ENCODE peak calls at places on chromosomes 2 and 18, in seven cellular contexts. One of them, this sample, is unnamed.

GRCh38 chr18:68803371-68803770 is 5.5 kb downstream of the CCDC102B start:
- DNase-seq in CD8-positive, alpha-beta memory T cell: no peak
- DNase-seq in activated T-cell treated with anti-CD3 and anti-CD28 coated beads, Interleukin-2, amount 50 U/mL, for 72 hours: no peak
- DNase-seq in GM12892: no peak
- DNase-seq in pancreas: no peak
- DNase-seq in NCI-H1694 treated with DMSO at 0.1 percent for 48 hours: no peak
- DNase-seq in NCI-H1092 treated with DMSO at 0.1 percent for 48 hours: no peak
- DNase-seq in this sample: no peak

GRCh38 chr18:12422936-12423335 is 15.2 kb downstream of the PRELID3A start:
- DNase-seq in CD8-positive, alpha-beta memory T cell: no peak
- DNase-seq in activated T-cell treated with anti-CD3 and anti-CD28 coated beads, Interleukin-2, amount 50 U/mL, for 72 hours: peak; percentile 18
- DNase-seq in GM12892: no peak
- DNase-seq in pancreas: no peak
- DNase-seq in NCI-H1694 treated with DMSO at 0.1 percent for 48 hours: peak; percentile 78
- DNase-seq in NCI-H1092 treated with DMSO at 0.1 percent for 48 hours: no peak
- DNase-seq in this sample: no peak

GRCh38 chr2:240344904-240345303 is 90.6 kb upstream of the GPC1 start:
- DNase-seq in CD8-positive, alpha-beta memory T cell: no peak
- DNase-seq in activated T-cell treated with anti-CD3 and anti-CD28 coated beads, Interleukin-2, amount 50 U/mL, for 72 hours: no peak
- DNase-seq in GM12892: no peak
- DNase-seq in pancreas: no peak
- DNase-seq in NCI-H1694 treated with DMSO at 0.1 percent for 48 hours: no peak
- DNase-seq in NCI-H1092 treated with DMSO at 0.1 percent for 48 hours: no peak
- DNase-seq in this sample: no peak

GRCh38 chr2:231929961-231930600 is 3.9 kb upstream of the NPPC start:
- DNase-seq in CD8-positive, alpha-beta memory T cell: no peak
- DNase-seq in activated T-cell treated with anti-CD3 and anti-CD28 coated beads, Interleukin-2, amount 50 U/mL, for 72 hours: peak; percentile 41
- DNase-seq in GM12892: peak; percentile 63
- DNase-seq in pancreas: no peak
- DNase-seq in NCI-H1694 treated with DMSO at 0.1 percent for 48 hours: peak; percentile 50
- DNase-seq in NCI-H1092 treated with DMSO at 0.1 percent for 48 hours: no peak
- DNase-seq in this sample: no peak

GRCh38 chr2:17083902-17084301 is 418.3 kb upstream of the CYRIA start:
- DNase-seq in CD8-positive, alpha-beta memory T cell: no peak
- DNase-seq in activated T-cell treated with anti-CD3 and anti-CD28 coated beads, Interleukin-2, amount 50 U/mL, for 72 hours: no peak
- DNase-seq in GM12892: no peak
- DNase-seq in pancreas: no peak
- DNase-seq in NCI-H1694 treated with DMSO at 0.1 percent for 48 hours: no peak
- DNase-seq in NCI-H1092 treated with DMSO at 0.1 percent for 48 hours: peak; percentile 27
- DNase-seq in this sample: no peak

GRCh38 chr18:2906522-2907458 is 60.0 kb downstream of the EMILIN2 start:
- DNase-seq in CD8-positive, alpha-beta memory T cell: peak; percentile 43
- DNase-seq in activated T-cell treated with anti-CD3 and anti-CD28 coated beads, Interleukin-2, amount 50 U/mL, for 72 hours: peak; percentile 62
- DNase-seq in GM12892: peak; percentile 71
- DNase-seq in pancreas: peak; percentile 26
- DNase-seq in NCI-H1694 treated with DMSO at 0.1 percent for 48 hours: no peak
- DNase-seq in NCI-H1092 treated with DMSO at 0.1 percent for 48 hours: no peak
- DNase-seq in this sample: peak; percentile 53

GRCh38 chr2:218964041-218964771 is 4.7 kb downstream of the CDK5R2 start:
- DNase-seq in CD8-positive, alpha-beta memory T cell: no peak
- DNase-seq in activated T-cell treated with anti-CD3 and anti-CD28 coated beads, Interleukin-2, amount 50 U/mL, for 72 hours: no peak
- DNase-seq in GM12892: no peak
- DNase-seq in pancreas: no peak
- DNase-seq in NCI-H1694 treated with DMSO at 0.1 percent for 48 hours: no peak
- DNase-seq in NCI-H1092 treated with DMSO at 0.1 percent for 48 hours: peak; percentile 36
- DNase-seq in this sample: no peak

GRCh38 chr2:17752892-17753802 is 463 bp downstream of the SMC6 start:
- DNase-seq in CD8-positive, alpha-beta memory T cell: peak; percentile 28
- DNase-seq in activated T-cell treated with anti-CD3 and anti-CD28 coated beads, Interleukin-2, amount 50 U/mL, for 72 hours: peak; percentile 52
- DNase-seq in GM12892: peak; percentile 21
- DNase-seq in pancreas: peak; percentile 52
- DNase-seq in NCI-H1694 treated with DMSO at 0.1 percent for 48 hours: peak; percentile 61
- DNase-seq in NCI-H1092 treated with DMSO at 0.1 percent for 48 hours: peak; percentile 61
- DNase-seq in this sample: peak; percentile 15

GRCh38 chr2:114919985-114920384 is 477.5 kb downstream of the DPP10 start:
- DNase-seq in CD8-positive, alpha-beta memory T cell: no peak
- DNase-seq in activated T-cell treated with anti-CD3 and anti-CD28 coated beads, Interleukin-2, amount 50 U/mL, for 72 hours: no peak
- DNase-seq in GM12892: no peak
- DNase-seq in pancreas: no peak
- DNase-seq in NCI-H1694 treated with DMSO at 0.1 percent for 48 hours: no peak
- DNase-seq in NCI-H1092 treated with DMSO at 0.1 percent for 48 hours: no peak
- DNase-seq in this sample: no peak

GRCh38 chr2:239103125-239104098 is 255.5 kb downstream of the TWIST2 start:
- DNase-seq in CD8-positive, alpha-beta memory T cell: no peak
- DNase-seq in activated T-cell treated with anti-CD3 and anti-CD28 coated beads, Interleukin-2, amount 50 U/mL, for 72 hours: no peak
- DNase-seq in GM12892: no peak
- DNase-seq in pancreas: no peak
- DNase-seq in NCI-H1694 treated with DMSO at 0.1 percent for 48 hours: no peak
- DNase-seq in NCI-H1092 treated with DMSO at 0.1 percent for 48 hours: no peak
- DNase-seq in this sample: no peak

GRCh38 chr18:43563780-43564179 is 286.5 kb upstream of the SYT4 start:
- DNase-seq in CD8-positive, alpha-beta memory T cell: no peak
- DNase-seq in activated T-cell treated with anti-CD3 and anti-CD28 coated beads, Interleukin-2, amount 50 U/mL, for 72 hours: no peak
- DNase-seq in GM12892: no peak
- DNase-seq in pancreas: peak; percentile 38
- DNase-seq in NCI-H1694 treated with DMSO at 0.1 percent for 48 hours: peak; percentile 45
- DNase-seq in NCI-H1092 treated with DMSO at 0.1 percent for 48 hours: peak; percentile 69
- DNase-seq in this sample: no peak

GRCh38 chr2:70496819-70497218 is 56.8 kb downstream of the TGFA start:
- DNase-seq in CD8-positive, alpha-beta memory T cell: no peak
- DNase-seq in activated T-cell treated with anti-CD3 and anti-CD28 coated beads, Interleukin-2, amount 50 U/mL, for 72 hours: no peak
- DNase-seq in GM12892: no peak
- DNase-seq in pancreas: no peak
- DNase-seq in NCI-H1694 treated with DMSO at 0.1 percent for 48 hours: no peak
- DNase-seq in NCI-H1092 treated with DMSO at 0.1 percent for 48 hours: no peak
- DNase-seq in this sample: no peak

GRCh38 chr2:207241198-207241597 is 75.5 kb upstream of the KLF7 start:
- DNase-seq in CD8-positive, alpha-beta memory T cell: no peak
- DNase-seq in activated T-cell treated with anti-CD3 and anti-CD28 coated beads, Interleukin-2, amount 50 U/mL, for 72 hours: peak; percentile 85
- DNase-seq in GM12892: no peak
- DNase-seq in pancreas: no peak
- DNase-seq in NCI-H1694 treated with DMSO at 0.1 percent for 48 hours: no peak
- DNase-seq in NCI-H1092 treated with DMSO at 0.1 percent for 48 hours: no peak
- DNase-seq in this sample: no peak

GRCh38 chr2:113105047-113105446 is 22.4 kb upstream of the IL1RN start:
- DNase-seq in CD8-positive, alpha-beta memory T cell: no peak
- DNase-seq in activated T-cell treated with anti-CD3 and anti-CD28 coated beads, Interleukin-2, amount 50 U/mL, for 72 hours: peak; percentile 64
- DNase-seq in GM12892: no peak
- DNase-seq in pancreas: no peak
- DNase-seq in NCI-H1694 treated with DMSO at 0.1 percent for 48 hours: no peak
- DNase-seq in NCI-H1092 treated with DMSO at 0.1 percent for 48 hours: no peak
- DNase-seq in this sample: no peak

GRCh38 chr2:232478571-232479340 is 8.9 kb downstream of the ECEL1 start:
- DNase-seq in CD8-positive, alpha-beta memory T cell: no peak
- DNase-seq in activated T-cell treated with anti-CD3 and anti-CD28 coated beads, Interleukin-2, amount 50 U/mL, for 72 hours: no peak
- DNase-seq in GM12892: peak; percentile 10
- DNase-seq in pancreas: no peak
- DNase-seq in NCI-H1694 treated with DMSO at 0.1 percent for 48 hours: no peak
- DNase-seq in NCI-H1092 treated with DMSO at 0.1 percent for 48 hours: no peak
- DNase-seq in this sample: no peak

GRCh38 chr2:13066673-13067072 is 349.9 kb downstream of the TRIB2 start:
- DNase-seq in CD8-positive, alpha-beta memory T cell: no peak
- DNase-seq in activated T-cell treated with anti-CD3 and anti-CD28 coated beads, Interleukin-2, amount 50 U/mL, for 72 hours: no peak
- DNase-seq in GM12892: no peak
- DNase-seq in pancreas: no peak
- DNase-seq in NCI-H1694 treated with DMSO at 0.1 percent for 48 hours: no peak
- DNase-seq in NCI-H1092 treated with DMSO at 0.1 percent for 48 hours: no peak
- DNase-seq in this sample: no peak

GRCh38 chr2:3656762-3657691 is 973 bp upstream of the ALLC start:
- DNase-seq in CD8-positive, alpha-beta memory T cell: no peak
- DNase-seq in activated T-cell treated with anti-CD3 and anti-CD28 coated beads, Interleukin-2, amount 50 U/mL, for 72 hours: no peak
- DNase-seq in GM12892: no peak
- DNase-seq in pancreas: no peak
- DNase-seq in NCI-H1694 treated with DMSO at 0.1 percent for 48 hours: no peak
- DNase-seq in NCI-H1092 treated with DMSO at 0.1 percent for 48 hours: no peak
- DNase-seq in this sample: no peak

GRCh38 chr2:229921101-229921891 is 513 bp downstream of the TRIP12 start:
- DNase-seq in CD8-positive, alpha-beta memory T cell: peak; percentile 64
- DNase-seq in activated T-cell treated with anti-CD3 and anti-CD28 coated beads, Interleukin-2, amount 50 U/mL, for 72 hours: peak; percentile 57
- DNase-seq in GM12892: peak; percentile 50
- DNase-seq in pancreas: peak; percentile 61
- DNase-seq in NCI-H1694 treated with DMSO at 0.1 percent for 48 hours: peak; percentile 16
- DNase-seq in NCI-H1092 treated with DMSO at 0.1 percent for 48 hours: peak; percentile 58
- DNase-seq in this sample: peak; percentile 62

GRCh38 chr2:183148967-183149366 is 24.7 kb downstream of the NUP35 start:
- DNase-seq in CD8-positive, alpha-beta memory T cell: no peak
- DNase-seq in activated T-cell treated with anti-CD3 and anti-CD28 coated beads, Interleukin-2, amount 50 U/mL, for 72 hours: no peak
- DNase-seq in GM12892: no peak
- DNase-seq in pancreas: no peak
- DNase-seq in NCI-H1694 treated with DMSO at 0.1 percent for 48 hours: no peak
- DNase-seq in NCI-H1092 treated with DMSO at 0.1 percent for 48 hours: no peak
- DNase-seq in this sample: no peak

GRCh38 chr2:11582526-11583202 is 48.8 kb downstream of the GREB1 start:
- DNase-seq in CD8-positive, alpha-beta memory T cell: peak; percentile 44
- DNase-seq in activated T-cell treated with anti-CD3 and anti-CD28 coated beads, Interleukin-2, amount 50 U/mL, for 72 hours: peak; percentile 66
- DNase-seq in GM12892: peak; percentile 42
- DNase-seq in pancreas: peak; percentile 74
- DNase-seq in NCI-H1694 treated with DMSO at 0.1 percent for 48 hours: peak; percentile 81
- DNase-seq in NCI-H1092 treated with DMSO at 0.1 percent for 48 hours: peak; percentile 37
- DNase-seq in this sample: peak; percentile 61

GRCh38 chr2:104378853-104379374 is 475.0 kb upstream of the POU3F3 start:
- DNase-seq in CD8-positive, alpha-beta memory T cell: no peak
- DNase-seq in activated T-cell treated with anti-CD3 and anti-CD28 coated beads, Interleukin-2, amount 50 U/mL, for 72 hours: no peak
- DNase-seq in GM12892: no peak
- DNase-seq in pancreas: peak; percentile 15
- DNase-seq in NCI-H1694 treated with DMSO at 0.1 percent for 48 hours: peak; percentile 12
- DNase-seq in NCI-H1092 treated with DMSO at 0.1 percent for 48 hours: peak; percentile 73
- DNase-seq in this sample: no peak

GRCh38 chr2:229774237-229774636 is 59.9 kb upstream of the DNER start:
- DNase-seq in CD8-positive, alpha-beta memory T cell: no peak
- DNase-seq in activated T-cell treated with anti-CD3 and anti-CD28 coated beads, Interleukin-2, amount 50 U/mL, for 72 hours: no peak
- DNase-seq in GM12892: no peak
- DNase-seq in pancreas: no peak
- DNase-seq in NCI-H1694 treated with DMSO at 0.1 percent for 48 hours: no peak
- DNase-seq in NCI-H1092 treated with DMSO at 0.1 percent for 48 hours: no peak
- DNase-seq in this sample: no peak